ENCODE peak calls at places on chromosome 2, in eight cellular contexts. D is HCT116, W is aorta, V is kidney, T is bronchial epithelial cell, K is BE2C, Z is endodermal cell, R is mucosa of descending colon. I is an unnamed sample.
A peak's percentile ranks its signal among the peaks of the same experiment; 100 is the strongest.

GRCh38 chr2:151669585-151670081 is 64.6 kb downstream of the NEB start:
- DNase-seq in D (no peak), W (no peak), V (no peak), T (peak; percentile 48), K (no peak), Z (peak; percentile 55), R (no peak), I (no peak)

GRCh38 chr2:129229830-129230441 is 749.5 kb upstream of the RAB6C start:
- DNase-seq in D (no peak), W (no peak), V (no peak), T (peak; percentile 10), K (no peak), Z (no peak), R (no peak), I (no peak)

GRCh38 chr2:40658917-40659316 is 207.0 kb upstream of the SLC8A1 start:
- DNase-seq in D (no peak), W (no peak), V (no peak), T (peak; percentile 18), K (no peak), Z (peak; percentile 77), R (no peak), I (no peak)

GRCh38 chr2:127625146-127625943 is 20.6 kb upstream of the GPR17 start:
- DNase-seq in D (no peak), W (peak; percentile 40), V (no peak), T (no peak), K (peak; percentile 1), Z (peak; percentile 47), R (no peak), I (no peak)

GRCh38 chr2:172098650-172099471 is 3.8 kb downstream of the DLX2 start:
- DNase-seq in D (no peak), W (no peak), V (peak; percentile 73), T (peak; percentile 50), K (peak; percentile 49), Z (peak; percentile 84), R (no peak), I (peak; percentile 80)

GRCh38 chr2:239687441-239687840 is 286.6 kb upstream of the HDAC4 start:
- DNase-seq in D (no peak), W (peak; percentile 30), V (no peak), T (no peak), K (no peak), Z (peak; percentile 36), R (no peak), I (no peak)

GRCh38 chr2:234292205-234292954 is 204.5 kb downstream of the ARL4C start:
- DNase-seq in D (no peak), W (no peak), V (no peak), T (no peak), K (no peak), Z (no peak), R (peak; percentile 52), I (no peak)

GRCh38 chr2:28271914-28272240 is 120.8 kb upstream of the FOSL2 start:
- DNase-seq in D (no peak), W (no peak), V (no peak), T (no peak), K (no peak), Z (no peak), R (no peak), I (no peak)

GRCh38 chr2:85511008-85511895 is 27.7 kb upstream of the MAT2A start:
- DNase-seq in D (no peak), W (no peak), V (no peak), T (no peak), K (no peak), Z (no peak), R (no peak), I (no peak)

GRCh38 chr2:111106720-111107119 is 14.0 kb upstream of the BCL2L11 start:
- DNase-seq in D (no peak), W (no peak), V (no peak), T (no peak), K (no peak), Z (no peak), R (no peak), I (no peak)

GRCh38 chr2:133642831-133643230 is 74.6 kb upstream of the NCKAP5 start:
- DNase-seq in D (no peak), W (no peak), V (no peak), T (peak; percentile 19), K (no peak), Z (no peak), R (no peak), I (no peak)

GRCh38 chr2:26535663-26536275 is 57.8 kb upstream of the OTOF start:
- DNase-seq in D (no peak), W (peak; percentile 32), V (no peak), T (no peak), K (no peak), Z (peak; percentile 30), R (no peak), I (no peak)

GRCh38 chr2:3470166-3470651 is 49.1 kb downstream of the ADI1 start:
- DNase-seq in D (no peak), W (peak; percentile 89), V (peak; percentile 85), T (peak; percentile 74), K (no peak), Z (no peak), R (no peak), I (no peak)

GRCh38 chr2:12501469-12502147 is 215.1 kb upstream of the TRIB2 start:
- DNase-seq in D (no peak), W (peak; percentile 51), V (peak; percentile 73), T (no peak), K (no peak), Z (no peak), R (peak; percentile 42), I (no peak)

GRCh38 chr2:203987959-203988358 is 51.4 kb downstream of the ICOS start:
- DNase-seq in D (no peak), W (no peak), V (no peak), T (no peak), K (no peak), Z (no peak), R (no peak), I (no peak)

GRCh38 chr2:40935349-40935748 is 483.5 kb upstream of the SLC8A1 start:
- DNase-seq in D (no peak), W (no peak), V (no peak), T (no peak), K (peak; percentile 7), Z (peak; percentile 62), R (no peak), I (no peak)

GRCh38 chr2:240253583-240254145 is 113.2 kb upstream of the OTOS start:
- DNase-seq in D (no peak), W (no peak), V (no peak), T (no peak), K (no peak), Z (no peak), R (no peak), I (no peak)

GRCh38 chr2:234142530-234142929 is 92.0 kb downstream of the SPP2 start:
- DNase-seq in D (no peak), W (no peak), V (no peak), T (no peak), K (no peak), Z (no peak), R (no peak), I (no peak)

GRCh38 chr2:80238692-80239469 is 65.7 kb downstream of the LRRTM1 start:
- DNase-seq in D (peak; percentile 7), W (no peak), V (no peak), T (no peak), K (peak; percentile 37), Z (peak; percentile 84), R (peak; percentile 82), I (peak; percentile 29)

GRCh38 chr2:126029316-126029715 is 626.6 kb upstream of the GYPC start:
- DNase-seq in D (no peak), W (no peak), V (no peak), T (no peak), K (no peak), Z (peak; percentile 75), R (no peak), I (no peak)

GRCh38 chr2:6963727-6964126 is 46.5 kb downstream of the RNF144A start:
- DNase-seq in D (no peak), W (no peak), V (no peak), T (no peak), K (no peak), Z (no peak), R (no peak), I (no peak)

GRCh38 chr2:33134086-33134763 is 187.5 kb downstream of the LTBP1 start:
- DNase-seq in D (peak; percentile 59), W (peak; percentile 77), V (peak; percentile 68), T (peak; percentile 95), K (no peak), Z (no peak), R (peak; percentile 24), I (no peak)

I was measured in NCI-H460.